ENCODE peak calls at places on chromosomes 13 and 19, in four cellular contexts. P, Z, Q and H are unnamed samples.
A peak's percentile ranks its signal among the peaks of the same experiment; 100 is the strongest.

GRCh38 chr13:23547000-23547590 is 23.1 kb upstream of the TNFRSF19 start:
- DNase-seq in P (peak; percentile 12), Z (peak; percentile 69), Q (no peak), H (peak; percentile 9)

GRCh38 chr13:49587311-49587847 is 2.0 kb upstream of the RCBTB1 start:
- DNase-seq in P (no peak), Z (no peak), Q (no peak), H (no peak)

GRCh38 chr13:27619711-27620376 is 485 bp downstream of the LNX2 start:
- DNase-seq in P (peak; percentile 56), Z (peak; percentile 43), Q (no peak), H (peak; percentile 57)

GRCh38 chr13:97329331-97329730 is 104.6 kb upstream of the RAP2A start:
- DNase-seq in P (peak; percentile 33), Z (peak; percentile 14), Q (no peak), H (no peak)

GRCh38 chr13:18628428-18628827 is 553.2 kb downstream of the TUBA3C start:
- DNase-seq in P (no peak), Z (no peak), Q (no peak), H (no peak)

GRCh38 chr13:31192306-31192705 is 7.5 kb upstream of the B3GLCT start:
- DNase-seq in P (no peak), Z (no peak), Q (no peak), H (no peak)

GRCh38 chr13:95858286-95859075 is 181.5 kb downstream of the DNAJC3 start:
- DNase-seq in P (peak; percentile 90), Z (no peak), Q (no peak), H (no peak)

GRCh38 chr13:47798194-47798593 is 202.9 kb downstream of the SUCLA2 start:
- DNase-seq in P (no peak), Z (no peak), Q (no peak), H (no peak)

GRCh38 chr19:45059258-45059965 is 16.9 kb downstream of the ZNF296 start:
- DNase-seq in P (peak; percentile 75), Z (peak; percentile 96), Q (peak; percentile 42), H (peak; percentile 87)

GRCh38 chr13:99322297-99323103 is 15.3 kb upstream of the GPR183 start:
- DNase-seq in P (peak; percentile 24), Z (no peak), Q (no peak), H (no peak)

GRCh38 chr19:42942187-42942789 is 5.3 kb upstream of the PSG7 start:
- DNase-seq in P (no peak), Z (peak; percentile 74), Q (no peak), H (no peak)

GRCh38 chr19:4704317-4704673 is 19.3 kb downstream of the DPP9 start:
- DNase-seq in P (no peak), Z (no peak), Q (no peak), H (no peak)

GRCh38 chr13:46664195-46664594 is 111.2 kb downstream of the LRCH1 start:
- DNase-seq in P (no peak), Z (no peak), Q (no peak), H (no peak)

GRCh38 chr19:22491746-22492145 is 69.6 kb upstream of the ZNF98 start:
- DNase-seq in P (no peak), Z (no peak), Q (no peak), H (no peak)

GRCh38 chr13:32964987-32965386 is 51.2 kb upstream of the KL start:
- DNase-seq in P (no peak), Z (no peak), Q (no peak), H (no peak)

GRCh38 chr13:32969516-32969941 is 46.7 kb upstream of the KL start:
- DNase-seq in P (peak; percentile 81), Z (no peak), Q (no peak), H (no peak)
- H3K27ac ChIP-seq in P (peak overlapping the region; percentile 49), Z (no peak overlapping the region), Q (no peak overlapping the region), H (peak overlapping the region; percentile 51)

DNA sequence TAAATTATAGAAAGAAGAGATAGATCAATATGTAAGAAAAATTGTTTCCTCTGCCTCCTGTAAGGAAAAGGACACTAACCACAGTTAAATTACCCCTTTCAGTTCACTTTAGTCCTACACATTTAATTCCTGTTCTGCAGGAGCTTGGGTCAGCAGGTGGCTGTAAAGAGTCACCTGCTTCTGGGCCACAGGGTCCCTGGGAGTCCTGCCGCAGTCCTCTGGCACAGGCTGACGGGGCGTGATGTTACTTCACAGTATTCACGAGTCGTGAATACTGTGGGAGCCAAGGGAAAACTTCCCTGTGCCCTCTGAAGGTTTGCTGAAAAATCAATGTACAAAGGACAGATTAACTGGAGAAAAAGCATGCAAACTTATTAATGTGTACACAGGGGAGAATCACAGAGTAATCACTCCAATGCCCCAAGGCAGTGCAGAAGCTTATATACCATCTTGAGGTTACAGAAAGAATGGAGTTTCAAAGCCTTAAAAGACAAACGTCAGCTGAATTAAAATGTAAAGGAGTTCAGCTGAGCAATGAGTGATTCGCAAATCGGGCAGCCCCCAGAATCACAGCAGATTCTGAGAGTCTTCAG is 125.8 kb upstream of the TMTC4 start:
- DNase-seq in P (no peak), Z (no peak), Q (no peak), H (no peak)
- TF ChIP-seq POLR2AphosphoS5 in P (no peak), Z (no peak), Q (no peak), H (no peak)

GRCh38 chr13:40585911-40586471 is 80.5 kb downstream of the FOXO1 start:
- DNase-seq in P (peak; percentile 85), Z (peak; percentile 61), Q (no peak), H (no peak)
- H3K27ac ChIP-seq in P (peak overlapping the region; percentile 73), Z (peak overlapping the region; percentile 84), Q (no peak overlapping the region), H (no peak overlapping the region)

DNA sequence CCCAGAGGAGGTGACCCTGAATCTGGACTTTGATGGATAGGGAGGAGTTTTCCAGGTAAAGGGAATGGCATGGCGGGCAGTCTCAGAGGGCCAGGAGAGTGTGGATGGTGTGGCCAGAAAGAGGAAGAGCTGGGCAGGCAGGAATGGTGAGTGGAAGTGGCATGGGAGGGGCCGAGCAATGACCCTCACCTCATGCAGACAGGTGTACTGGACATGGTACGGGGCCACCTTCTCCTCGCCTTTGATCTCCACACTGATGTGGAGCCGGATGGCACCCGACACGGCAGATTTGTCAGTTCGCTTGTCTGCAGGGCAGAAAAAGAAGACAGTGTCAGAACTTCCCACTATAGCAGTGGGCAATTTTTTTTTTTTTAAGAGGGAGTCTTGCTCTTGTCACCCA is 45.5 kb downstream of the UNC13A start:
- DNase-seq in P (no peak), Z (no peak), Q (no peak), H (no peak)
- TF ChIP-seq POLR2AphosphoS5 in P (no peak), Z (no peak), Q (no peak), H (no peak)

DNA sequence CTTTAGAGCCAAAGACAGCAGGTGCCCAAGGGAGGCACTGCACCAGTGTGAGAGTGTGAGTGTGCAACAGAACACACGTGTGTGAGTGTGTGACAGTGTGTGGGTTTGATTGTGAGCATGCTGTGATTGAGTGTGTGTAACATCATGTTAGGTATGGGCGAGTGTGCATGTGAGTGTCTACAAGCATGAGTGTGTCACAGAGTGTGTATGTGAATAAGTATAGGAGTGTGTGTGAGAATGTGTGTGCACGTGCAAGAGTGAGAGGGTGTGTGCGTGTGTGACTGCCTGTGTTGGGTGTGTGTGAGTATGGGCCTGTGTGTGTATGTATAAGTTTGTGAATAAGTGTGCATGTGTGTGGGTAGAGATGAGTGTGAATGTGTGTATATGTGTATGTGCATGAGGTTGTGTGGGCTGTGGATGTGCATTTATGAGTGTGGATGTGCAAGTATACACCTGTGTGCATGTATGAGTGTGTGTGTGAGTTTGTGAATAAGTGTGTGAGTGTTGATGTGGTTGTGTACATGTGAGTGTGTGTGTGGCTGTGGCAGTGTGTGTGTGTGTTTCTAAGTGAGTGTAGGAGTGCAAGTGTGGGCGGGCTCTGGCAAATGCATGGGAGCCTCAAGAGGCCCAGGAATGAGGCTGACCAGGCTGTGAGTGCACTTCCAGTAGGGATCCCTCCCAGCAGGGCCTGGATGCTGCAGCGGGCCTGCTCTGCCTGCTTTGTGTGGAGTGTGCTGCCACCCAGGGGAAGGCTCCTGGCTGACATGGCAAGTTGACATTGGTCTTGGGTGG is 198.4 kb downstream of the COL4A1 start:
- DNase-seq in P (peak; percentile 46), Z (peak; percentile 70), Q (no peak), H (peak; percentile 59)
- H3K27ac ChIP-seq in P (no peak overlapping the region), Z (no peak overlapping the region), Q (no peak overlapping the region), H (peak overlapping the region; percentile 72)

DNA sequence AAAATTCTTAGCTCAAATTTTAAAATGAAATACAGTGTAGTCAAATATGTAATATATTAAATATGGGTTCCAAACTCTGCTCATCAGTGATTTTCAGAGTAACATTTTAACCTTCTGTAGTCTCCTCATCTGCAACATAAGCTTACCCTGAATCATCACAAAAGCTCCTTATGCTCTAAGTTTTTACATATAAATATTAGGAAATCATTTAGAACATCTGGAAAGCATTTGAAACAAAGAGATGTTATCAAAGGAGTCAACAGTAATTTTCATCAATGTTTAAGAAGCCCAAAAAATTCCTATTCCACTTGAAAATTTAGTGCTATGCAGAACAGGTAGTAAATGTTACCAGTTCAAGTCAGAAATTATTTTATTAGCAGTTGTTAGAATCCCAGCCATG is 224.7 kb downstream of the DCT start:
- DNase-seq in P (no peak), Z (no peak), Q (no peak), H (no peak)
- TF ChIP-seq POLR2AphosphoS5 in P (no peak), Z (no peak), Q (no peak), H (no peak)